ENCODE peak calls at places on chromosome 15, in seven cellular contexts. N, C, J, R, Y, V and W are unnamed samples.

GRCh38 chr15:40266828-40267304 is 16.0 kb downstream of the ANKRD63 start:
- DNase-seq in N (no peak), C (no peak), J (peak), R (peak), Y (peak), V (no peak), W (no peak)

GRCh38 chr15:90036343-90036742 is 35.2 kb downstream of the ZNF710 start:
- DNase-seq in N (no peak), C (no peak), J (no peak), R (peak), Y (no peak), V (no peak), W (peak)

GRCh38 chr15:62737551-62737950 is 305.0 kb upstream of the TPM1 start:
- DNase-seq in N (no peak), C (no peak), J (no peak), R (no peak), Y (no peak), V (no peak), W (no peak)

GRCh38 chr15:100786139-100786531 is 93.5 kb upstream of the ALDH1A3 start:
- DNase-seq in N (no peak), C (no peak), J (no peak), R (no peak), Y (no peak), V (no peak), W (no peak)

GRCh38 chr15:39140060-39140604 is 440.7 kb upstream of the THBS1 start:
- DNase-seq in N (no peak), C (peak), J (no peak), R (no peak), Y (peak), V (no peak), W (no peak)

GRCh38 chr15:25863067-25863967 is at the start of gene ATP10A:
- DNase-seq in N (peak), C (peak), J (no peak), R (no peak), Y (peak), V (peak), W (peak)

GRCh38 chr15:42914728-42915497 is 5.7 kb downstream of the TTBK2 start:
- DNase-seq in N (no peak), C (no peak), J (no peak), R (no peak), Y (no peak), V (no peak), W (no peak)

GRCh38 chr15:27249723-27250160 is 278.8 kb downstream of the GABRG3 start:
- DNase-seq in N (no peak), C (no peak), J (no peak), R (peak), Y (no peak), V (no peak), W (no peak)

GRCh38 chr15:68668926-68669600 is 90.3 kb downstream of the CORO2B start:
- DNase-seq in N (no peak), C (no peak), J (no peak), R (peak), Y (no peak), V (no peak), W (no peak)

GRCh38 chr15:29857196-29857595 is 34.9 kb upstream of the TJP1 start:
- DNase-seq in N (no peak), C (no peak), J (no peak), R (no peak), Y (peak), V (no peak), W (no peak)

GRCh38 chr15:67109141-67110034 is 44.0 kb downstream of the SMAD3 start:
- DNase-seq in N (no peak), C (no peak), J (peak), R (no peak), Y (peak), V (no peak), W (no peak)

GRCh38 chr15:58546066-58546591 is 114.3 kb downstream of the LIPC start:
- DNase-seq in N (no peak), C (no peak), J (no peak), R (no peak), Y (no peak), V (no peak), W (no peak)

GRCh38 chr15:83380682-83381081 is 66.5 kb upstream of the SH3GL3 start:
- DNase-seq in N (no peak), C (peak), J (no peak), R (peak), Y (peak), V (peak), W (peak)

GRCh38 chr15:31478781-31479221 is 152.2 kb downstream of the KLF13 start:
- DNase-seq in N (no peak), C (no peak), J (no peak), R (no peak), Y (no peak), V (no peak), W (no peak)

GRCh38 chr15:77416954-77417353 is 3.0 kb downstream of the PEAK1 start:
- DNase-seq in N (no peak), C (no peak), J (no peak), R (no peak), Y (peak), V (no peak), W (no peak)

GRCh38 chr15:99568548-99569352 is 3.0 kb downstream of the MEF2A start:
- DNase-seq in N (no peak), C (no peak), J (no peak), R (no peak), Y (peak), V (no peak), W (no peak)

GRCh38 chr15:91988071-91988470 is 134.6 kb downstream of the SLCO3A1 start:
- DNase-seq in N (no peak), C (no peak), J (no peak), R (no peak), Y (no peak), V (no peak), W (no peak)

GRCh38 chr15:75729304-75730069 is 16.8 kb upstream of the CSPG4 start:
- DNase-seq in N (no peak), C (no peak), J (no peak), R (no peak), Y (no peak), V (no peak), W (no peak)

GRCh38 chr15:100671858-100672543 is 69.6 kb downstream of the ASB7 start:
- DNase-seq in N (no peak), C (no peak), J (peak), R (no peak), Y (peak), V (no peak), W (peak)

GRCh38 chr15:60590935-60591490 is 112.1 kb upstream of the ICE2 start:
- DNase-seq in N (peak), C (peak), J (no peak), R (peak), Y (peak), V (peak), W (peak)

GRCh38 chr15:65651831-65652749 is 30.4 kb downstream of the SLC24A1 start:
- DNase-seq in N (no peak), C (no peak), J (no peak), R (no peak), Y (peak), V (no peak), W (no peak)

GRCh38 chr15:60421544-60421943 is 23.8 kb upstream of the ANXA2 start:
- DNase-seq in N (no peak), C (no peak), J (no peak), R (no peak), Y (no peak), V (no peak), W (no peak)